ENCODE peak calls at places on chromosomes 1 and 21, in six cellular contexts. X, S, F, L, P and Y are unnamed samples.
A peak's percentile ranks its signal among the peaks of the same experiment; 100 is the strongest.

GRCh38 chr1:117821782-117822447 is 107.5 kb downstream of the GDAP2 start:
- DNase-seq in X (peak; percentile 69), S (no peak), F (no peak), L (peak; percentile 95), P (no peak), Y (no peak)

GRCh38 chr1:167881069-167881468 is 32.9 kb downstream of the ADCY10 start:
- DNase-seq in X (no peak), S (no peak), F (no peak), L (peak; percentile 46), P (no peak), Y (no peak)

GRCh38 chr1:156705918-156706646 is 699 bp upstream of the CRABP2 start:
- DNase-seq in X (peak; percentile 25), S (peak; percentile 81), F (peak; percentile 79), L (peak; percentile 39), P (peak; percentile 30), Y (peak; percentile 35)

GRCh38 chr1:15714438-15715136 is 21.5 kb upstream of the SLC25A34 start:
- DNase-seq in X (no peak), S (no peak), F (no peak), L (peak; percentile 60), P (peak; percentile 35), Y (no peak)

GRCh38 chr1:154669464-154670282 is 61.7 kb upstream of the ADAR start:
- DNase-seq in X (peak; percentile 56), S (peak; percentile 80), F (peak; percentile 64), L (peak; percentile 76), P (peak; percentile 39), Y (peak; percentile 61)

GRCh38 chr21:35324372-35325220 is 275.5 kb upstream of the RUNX1 start:
- DNase-seq in X (no peak), S (no peak), F (no peak), L (peak; percentile 86), P (no peak), Y (no peak)

GRCh38 chr1:186102559-186103148 is 272.4 kb downstream of the TPR start:
- DNase-seq in X (no peak), S (no peak), F (no peak), L (peak; percentile 97), P (no peak), Y (no peak)

GRCh38 chr21:17802568-17802967 is 16.6 kb downstream of the C21orf91 start:
- DNase-seq in X (no peak), S (no peak), F (no peak), L (peak; percentile 41), P (no peak), Y (no peak)

GRCh38 chr1:18299441-18300338 is 181.0 kb upstream of the KLHDC7A start:
- DNase-seq in X (peak; percentile 84), S (peak; percentile 10), F (no peak), L (no peak), P (no peak), Y (no peak)

GRCh38 chr1:111736548-111737215 is 2.5 kb downstream of the INKA2 start:
- DNase-seq in X (peak; percentile 48), S (no peak), F (peak; percentile 16), L (no peak), P (peak; percentile 66), Y (no peak)